ENCODE peak calls at places on chromosomes 1 and 21, in four cellular contexts. C, S, A and U are unnamed samples. For H3K27me3, the result is how much of the 10 kb centered on the place peaks cover.

GRCh38 chr1:66495490-66495889 is 38.5 kb upstream of the SGIP1 start:
- DNase-seq in A (no peak), C (no peak), S (no peak), U (no peak)

GRCh38 chr1:245156041-245156735 is 1.4 kb downstream of the KIF26B start:
- DNase-seq in A (peak), C (peak), S (peak), U (peak)

GRCh38 chr1:3027611-3028371 is 6.5 kb downstream of the ACTRT2 start:
- DNase-seq in A (no peak), C (peak), S (peak), U (no peak)

GRCh38 chr1:209879539-209879938 is 51.8 kb downstream of the UTP25 start:
- DNase-seq in A (no peak), C (no peak), S (no peak), U (peak)

GRCh38 chr1:25643962-25644361 is 27.4 kb downstream of the MAN1C1 start:
- DNase-seq in A (no peak), C (no peak), S (no peak), U (no peak)

GRCh38 chr1:100720751-100721150 is 1.2 kb downstream of the VCAM1 start:
- DNase-seq in C (no peak), S (no peak), A (no peak), U (no peak)

GRCh38 chr1:96934282-96934681 is 212.7 kb downstream of the PTBP2 start:
- DNase-seq in C (no peak), S (no peak), A (no peak), U (no peak)

GRCh38 chr1:147619741-147620140 is 50.6 kb downstream of the ACP6 start:
- DNase-seq in A (no peak), C (no peak), S (no peak), U (no peak)

GRCh38 chr1:11960276-11960675 is 20.0 kb upstream of the MFN2 start:
- DNase-seq in C (no peak), S (no peak), A (no peak), U (no peak)

GRCh38 chr1:180131510-180131909 is 23.2 kb upstream of the QSOX1 start:
- DNase-seq in A (no peak), C (no peak), S (no peak), U (no peak)

GRCh38 chr1:12592496-12592895 is 25.5 kb downstream of the DHRS3 start:
- DNase-seq in C (no peak), S (no peak), A (no peak), U (no peak)

GRCh38 chr1:210250665-210250997 is 18.0 kb downstream of the SERTAD4 start:
- DNase-seq in S (no peak), C (peak), A (no peak), U (peak)

GRCh38 chr1:162612606-162613400 is 19.5 kb upstream of the DDR2 start:
- DNase-seq in S (no peak), C (no peak), A (peak), U (peak)

GRCh38 chr1:222387020-222387816 is 160.7 kb downstream of the HHIPL2 start:
- DNase-seq in A (no peak), S (no peak), C (no peak), U (peak)

GRCh38 chr1:173118404-173118803 is 67.7 kb upstream of the TNFSF18 start:
- DNase-seq in C (no peak), S (no peak), A (no peak), U (no peak)

GRCh38 chr1:147627435-147628110 is 42.8 kb downstream of the ACP6 start:
- DNase-seq in A (peak), C (no peak), S (peak), U (peak)

GRCh38 chr1:221274373-221274772 is 395.1 kb downstream of the HLX start:
- DNase-seq in S (no peak), C (no peak), A (no peak), U (no peak)

GRCh38 chr1:234755449-234755863 is 145.5 kb upstream of the IRF2BP2 start:
- DNase-seq in S (peak), A (peak), C (peak), U (peak)

GRCh38 chr1:3155056-3155805 is 86.2 kb downstream of the PRDM16 start:
- DNase-seq in C (no peak), S (no peak), A (no peak), U (no peak)

GRCh38 chr1:116712510-116712909 is 41.7 kb upstream of the CD2 start:
- DNase-seq in C (no peak), A (no peak), S (no peak), U (no peak)

GRCh38 chr21:42390696-42391095 is 5.2 kb downstream of the TMPRSS3 start:
- DNase-seq in S (peak), A (no peak), C (no peak), U (no peak)

GRCh38 chr1:9438431-9439073 is 100.7 kb upstream of the SLC25A33 start:
- DNase-seq in S (peak), A (peak), C (peak), U (no peak)

GRCh38 chr1:150974580-150975478 is at the start of gene CERS2:
- DNase-seq in S (peak), A (peak), C (peak), U (peak)
- H3K27ac ChIP-seq in S (peak), A (peak), C (peak), U (peak)

GRCh38 chr1:38817267-38817957 is 42.2 kb downstream of the RRAGC start:
- DNase-seq in A (no peak), S (no peak), C (no peak), U (no peak)

GRCh38 chr1:38812981-38813380 is 46.6 kb downstream of the RRAGC start:
- DNase-seq in C (no peak), S (no peak), A (no peak), U (no peak)

GRCh38 chr1:38815903-38816627 is 43.5 kb downstream of the RRAGC start:
- DNase-seq in A (no peak), S (no peak), C (no peak), U (no peak)

GRCh38 chr1:38814444-38814983 is 45.1 kb downstream of the RRAGC start:
- DNase-seq in S (no peak), A (no peak), C (no peak), U (no peak)

GRCh38 chr1:38814984-38815464 is 44.5 kb downstream of the RRAGC start:
- DNase-seq in S (no peak), C (no peak), A (no peak), U (no peak)
- H3K27me3 ChIP-seq in S (half or more), C (half or more), A (under half), U (half or more)

GRCh38 chr1:16387201-16388185 is 20.5 kb downstream of the SZRD1 start:
- DNase-seq in S (peak), A (no peak), C (no peak), U (peak)
- H3K27ac ChIP-seq in S (peak), A (peak), C (peak), U (peak)

GRCh38 chr1:197908695-197909336 is 6.4 kb downstream of the C1orf53 start:
- DNase-seq in A (no peak), S (no peak), C (no peak), U (no peak)

GRCh38 chr1:197905699-197906351 is 3.4 kb downstream of the C1orf53 start:
- DNase-seq in S (no peak), A (no peak), C (no peak), U (no peak)

GRCh38 chr1:197909346-197909745 is 6.9 kb downstream of the C1orf53 start:
- DNase-seq in S (no peak), A (no peak), C (no peak), U (no peak)

GRCh38 chr1:197910120-197911110 is 6.8 kb upstream of the LHX9 start:
- DNase-seq in C (no peak), S (no peak), A (no peak), U (no peak)

DNA sequence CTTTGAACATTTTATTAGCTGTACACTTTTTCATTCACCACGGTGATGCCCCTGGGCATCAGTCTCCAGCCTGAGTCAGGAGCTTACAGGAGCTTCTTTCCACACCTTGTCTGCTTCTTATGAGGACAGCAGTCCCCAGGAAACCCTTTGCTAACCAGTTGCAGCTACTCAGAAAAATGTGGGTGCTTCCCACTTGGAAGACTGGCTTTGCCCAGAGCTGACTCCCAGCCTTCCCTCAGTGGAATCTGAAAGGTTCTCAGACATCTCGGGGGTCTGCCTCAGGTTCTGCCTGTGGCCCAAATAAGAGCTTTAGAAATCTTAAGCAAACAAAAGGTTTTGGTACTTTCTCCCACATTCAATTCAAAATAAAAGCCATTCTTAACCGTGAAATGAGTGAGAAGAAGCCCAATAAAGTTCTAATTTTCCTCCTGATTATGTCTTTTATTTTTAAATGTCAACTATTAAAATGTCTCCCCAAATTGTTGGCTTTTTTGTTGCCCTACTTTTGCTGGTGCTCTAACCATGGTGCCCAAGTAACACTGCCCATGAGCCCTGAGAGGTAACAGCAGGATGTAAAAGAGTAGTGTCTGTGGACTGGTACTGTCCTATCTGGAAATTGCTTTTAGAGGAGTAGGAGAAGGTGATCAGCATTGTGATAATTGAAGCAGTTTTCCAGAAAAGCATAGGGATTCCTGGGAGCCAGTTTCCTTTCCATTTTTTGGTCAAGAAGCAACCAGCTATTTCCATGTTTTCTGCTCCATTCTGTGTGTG is 5.6 kb downstream of the C1orf53 start:
- DNase-seq in A (no peak), S (no peak), C (no peak), U (no peak)
- H3K27me3 ChIP-seq in A (under half), S (half or more), C (half or more), U (half or more)

GRCh38 chr1:206507395-206508129 is at the start of gene RASSF5:
- DNase-seq in S (peak), C (peak), A (peak), U (peak)
- H3K27ac ChIP-seq in S (peak), C (peak), A (peak), U (no peak)

DNA sequence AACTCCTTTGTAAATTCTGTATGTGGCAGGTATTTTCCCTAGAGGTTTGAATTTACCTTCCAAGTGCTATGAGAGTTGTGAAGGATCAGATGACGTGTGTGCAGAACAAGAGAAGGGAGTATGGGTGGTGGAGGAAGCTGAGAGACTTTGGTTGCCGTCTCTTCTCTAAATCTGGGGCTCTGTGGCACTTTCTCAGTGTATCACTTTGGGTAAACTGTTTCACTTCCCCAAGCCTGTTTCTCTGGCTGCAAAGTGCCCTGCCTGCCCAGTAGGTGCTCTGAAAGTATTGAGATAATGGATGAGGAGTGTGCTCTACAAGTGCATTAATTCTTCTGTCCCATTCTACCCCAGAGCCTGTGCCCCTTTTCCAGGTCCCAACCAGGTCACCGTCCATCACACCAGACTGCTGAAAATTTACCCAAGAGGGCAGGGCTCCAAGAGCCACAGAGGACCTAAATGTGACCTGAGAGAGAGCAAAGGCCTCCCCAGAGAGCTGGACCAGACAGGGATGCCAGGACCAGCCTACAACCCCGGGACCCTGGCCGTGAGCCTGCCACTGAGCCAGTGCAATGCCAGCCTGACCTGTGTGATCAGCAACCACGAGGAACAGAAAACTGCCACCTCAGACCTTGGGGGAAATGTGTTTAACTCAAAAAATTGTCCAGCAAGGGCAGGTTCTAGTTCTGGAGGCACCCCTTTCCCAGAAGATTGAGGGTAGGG is 131.6 kb upstream of the ETV3 start:
- DNase-seq in A (no peak), C (no peak), S (no peak), U (no peak)
- H3K27me3 ChIP-seq in A (under half), C (under half), S (under half), U (under half)

GRCh38 chr1:64195089-64195410 is 8.4 kb upstream of the UBE2U start:
- DNase-seq in C (no peak), A (no peak), S (no peak), U (no peak)
- H3K27ac ChIP-seq in C (no peak), A (no peak), S (no peak), U (no peak)